ENCODE peak calls at places on chromosomes 4 and X, in ten cellular contexts. W, D, T, Z, P, G, M, X, Q and O are unnamed samples. For H3K4me1, the result is how much of the 10 kb centered on the place peaks cover.

GRCh38 chrX:2464677-2465166 is 36.1 kb downstream of the DHRSX start:
- DNase-seq in W (no peak), D (no peak), T (no peak), Z (no peak), P (no peak), G (peak), M (no peak), X (no peak), Q (no peak), O (no peak)

GRCh38 chr4:16250665-16251365 is 24.5 kb upstream of the TAPT1 start:
- DNase-seq in W (peak), D (peak), T (peak), Z (no peak), P (peak), G (no peak), M (no peak), X (no peak), Q (no peak), O (peak)

GRCh38 chr4:20367446-20367845 is 115.7 kb downstream of the SLIT2 start:
- DNase-seq in W (no peak), D (no peak), T (no peak), Z (no peak), P (no peak), G (no peak), M (no peak), X (no peak), Q (no peak), O (no peak)

GRCh38 chrX:48086119-48086518 is 14.7 kb upstream of the ZNF630 start:
- DNase-seq in W (no peak), D (no peak), T (no peak), Z (no peak), P (no peak), G (no peak), M (no peak), X (no peak), Q (no peak), O (no peak)

GRCh38 chrX:35800479-35800878 is 2.3 kb downstream of the MAGEB16 start:
- DNase-seq in W (no peak), D (no peak), T (no peak), Z (no peak), P (no peak), G (no peak), M (no peak), X (no peak), Q (no peak), O (no peak)

GRCh38 chr4:95415346-95415771 is 133.4 kb downstream of the UNC5C start:
- DNase-seq in W (peak), D (peak), T (no peak), Z (no peak), P (no peak), G (no peak), M (no peak), X (no peak), Q (no peak), O (no peak)

GRCh38 chrX:149937881-149938426 is 337 bp downstream of the EOLA2 start:
- DNase-seq in W (peak), D (peak), T (peak), Z (peak), P (no peak), G (peak), M (peak), X (peak), Q (no peak), O (no peak)

GRCh38 chr4:163448541-163449203 is 24.9 kb downstream of the TKTL2 start:
- DNase-seq in W (peak), D (peak), T (no peak), Z (no peak), P (no peak), G (no peak), M (no peak), X (no peak), Q (no peak), O (peak)

GRCh38 chrX:115360220-115360781 is 70.8 kb downstream of the LUZP4 start:
- DNase-seq in W (peak), D (no peak), T (no peak), Z (no peak), P (no peak), G (no peak), M (no peak), X (no peak), Q (no peak), O (peak)

GRCh38 chr4:15198070-15198727 is 195.9 kb downstream of the CPEB2 start:
- DNase-seq in W (peak), D (peak), T (no peak), Z (no peak), P (no peak), G (peak), M (no peak), X (no peak), Q (no peak), O (peak)

GRCh38 chrX:9882669-9883446 is 84.3 kb upstream of the CLDN34 start:
- DNase-seq in W (peak), D (peak), T (no peak), Z (no peak), P (no peak), G (no peak), M (peak), X (no peak), Q (no peak), O (peak)

GRCh38 chr4:68954126-68954525 is 2.5 kb upstream of the UGT2A3 start:
- DNase-seq in W (no peak), D (no peak), T (no peak), Z (no peak), P (no peak), G (no peak), M (no peak), X (no peak), Q (no peak), O (no peak)

GRCh38 chr4:17448689-17449088 is 63.2 kb downstream of the QDPR start:
- DNase-seq in W (peak), D (peak), T (no peak), Z (no peak), P (no peak), G (no peak), M (no peak), X (no peak), Q (no peak), O (peak)

GRCh38 chr4:152185786-152186540 is 349.9 kb downstream of the FBXW7 start:
- DNase-seq in W (no peak), D (no peak), T (no peak), Z (no peak), P (no peak), G (no peak), M (no peak), X (no peak), Q (no peak), O (no peak)
- TF ChIP-seq CTCF in W (no peak), D (no peak), T (no peak), Z (no peak), P (no peak), G (no peak), M (no peak), X (no peak), Q (no peak), O (no peak)

GRCh38 chr4:153521467-153521866 is 55.3 kb downstream of the TMEM131L start:
- DNase-seq in W (no peak), D (no peak), T (no peak), Z (no peak), P (no peak), G (no peak), M (no peak), X (no peak), Q (no peak), O (no peak)
- H3K4me1 ChIP-seq in W (under half), D (under half), T (under half), Z (under half), P (under half), G (under half), M (under half), X (under half), Q (under half), O (under half)

GRCh38 chrX:45208121-45208856 is 7.6 kb upstream of the DIPK2B start:
- DNase-seq in W (no peak), D (no peak), T (no peak), Z (no peak), P (no peak), G (no peak), M (no peak), X (no peak), Q (no peak), O (no peak)
- TF ChIP-seq CTCF in W (no peak), D (no peak), T (no peak), Z (no peak), P (no peak), G (peak), M (no peak), X (no peak), Q (peak), O (no peak)

GRCh38 chr4:140257461-140258305 is 103.7 kb upstream of the MAML3 start:
- DNase-seq in W (peak), D (peak), T (no peak), Z (no peak), P (no peak), G (no peak), M (peak), X (no peak), Q (no peak), O (no peak)

GRCh38 chr4:140255467-140255866 is 101.5 kb upstream of the MAML3 start:
- DNase-seq in W (peak), D (peak), T (no peak), Z (no peak), P (no peak), G (no peak), M (no peak), X (no peak), Q (no peak), O (no peak)

GRCh38 chr4:140255919-140256318 is 101.9 kb upstream of the MAML3 start:
- DNase-seq in W (no peak), D (no peak), T (no peak), Z (no peak), P (no peak), G (no peak), M (no peak), X (no peak), Q (no peak), O (no peak)

GRCh38 chr4:140256335-140256734 is 102.4 kb upstream of the MAML3 start:
- DNase-seq in W (peak), D (peak), T (no peak), Z (peak), P (peak), G (peak), M (no peak), X (no peak), Q (no peak), O (no peak)

DNA sequence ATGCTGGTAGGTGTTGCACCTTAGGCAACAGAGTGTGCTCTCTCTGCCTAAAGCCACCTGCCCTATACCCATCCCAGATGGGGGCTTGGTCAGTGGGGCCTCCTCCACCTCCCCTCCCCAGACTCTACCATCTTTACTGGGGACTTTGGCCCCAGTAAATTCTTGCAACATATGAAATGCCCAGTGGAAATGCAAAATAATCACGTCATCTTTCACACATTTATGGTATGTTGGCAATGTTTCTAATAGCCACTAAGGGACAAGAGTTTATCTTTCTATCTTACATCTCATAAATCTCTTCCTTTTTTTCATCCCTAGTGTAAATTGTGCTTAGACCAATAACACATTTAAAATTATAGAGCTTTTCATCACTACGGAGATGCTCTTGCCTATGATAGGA is 103.0 kb upstream of the MAML3 start:
- DNase-seq in W (peak), D (peak), T (no peak), Z (no peak), P (peak), G (no peak), M (no peak), X (no peak), Q (no peak), O (no peak)
- H3K4me1 ChIP-seq in W (half or more), D (under half), T (under half), Z (under half), P (half or more), G (under half), M (under half), X (under half), Q (under half), O (under half)

DNA sequence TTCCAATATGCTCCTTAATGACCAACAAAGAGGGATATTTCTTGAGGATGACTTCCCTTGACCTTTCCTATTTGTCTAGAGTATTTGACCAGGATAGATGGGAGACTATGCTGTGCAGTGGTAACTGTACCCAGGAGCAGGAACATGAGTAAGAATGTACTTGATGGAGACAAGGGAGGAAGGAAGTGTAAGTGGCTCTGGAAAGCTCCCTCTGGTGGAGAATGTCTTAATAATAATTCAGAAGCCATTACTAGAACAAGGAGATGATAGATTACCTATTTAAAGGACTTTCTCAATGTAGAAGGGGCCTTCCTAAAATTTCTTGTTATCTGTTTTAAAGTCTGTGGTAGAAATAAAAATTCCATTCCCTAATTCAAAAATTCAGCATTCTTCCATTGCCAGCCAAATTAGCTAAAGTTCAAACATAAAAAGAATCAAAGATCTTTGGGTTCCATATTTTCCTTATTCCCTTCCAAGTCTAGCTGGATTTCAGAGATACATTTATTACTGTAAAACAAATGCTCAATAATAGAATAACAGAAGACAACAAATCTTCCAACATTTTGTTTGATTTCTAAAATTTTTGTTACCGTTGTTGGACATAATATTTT is 83.8 kb downstream of the GRID2 start:
- DNase-seq in W (peak), D (peak), T (no peak), Z (no peak), P (no peak), G (no peak), M (no peak), X (peak), Q (peak), O (peak)
- TF ChIP-seq CTCF in W (peak), D (peak), T (peak), Z (peak), P (peak), G (peak), M (peak), X (peak), Q (peak), O (peak)

GRCh38 chrX:68841251-68842049 is 12.6 kb downstream of the EFNB1 start:
- DNase-seq in W (no peak), D (no peak), T (peak), Z (peak), P (no peak), G (no peak), M (no peak), X (peak), Q (no peak), O (no peak)

GRCh38 chrX:68843992-68844391 is 15.2 kb downstream of the EFNB1 start:
- DNase-seq in W (no peak), D (no peak), T (no peak), Z (no peak), P (no peak), G (no peak), M (no peak), X (no peak), Q (no peak), O (no peak)

GRCh38 chrX:68840256-68840655 is 11.4 kb downstream of the EFNB1 start:
- DNase-seq in W (no peak), D (no peak), T (no peak), Z (peak), P (no peak), G (no peak), M (no peak), X (no peak), Q (no peak), O (no peak)

GRCh38 chrX:68842781-68843581 is 14.2 kb downstream of the EFNB1 start:
- DNase-seq in W (peak), D (peak), T (peak), Z (peak), P (no peak), G (no peak), M (no peak), X (no peak), Q (no peak), O (no peak)

DNA sequence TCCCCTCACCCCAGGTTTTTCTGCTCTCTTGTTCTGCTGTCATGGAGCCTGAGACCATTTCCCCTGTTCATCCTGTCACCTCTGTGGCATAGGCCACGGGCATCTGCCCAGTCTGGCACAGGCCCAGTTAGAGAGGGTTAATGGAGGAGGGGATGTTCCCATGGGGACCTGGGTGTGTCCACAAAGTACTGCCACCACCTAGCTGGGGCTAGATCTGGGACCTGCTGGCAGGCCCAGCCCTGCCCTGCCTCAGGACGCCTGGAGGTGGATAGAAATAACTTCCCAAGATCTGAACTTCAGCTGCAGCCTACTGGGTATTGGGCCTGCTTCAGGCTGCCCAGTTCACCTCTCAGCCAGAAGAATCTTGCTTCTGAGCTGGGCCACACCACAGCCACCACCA is 13.5 kb downstream of the EFNB1 start:
- DNase-seq in W (no peak), D (no peak), T (peak), Z (peak), P (no peak), G (no peak), M (no peak), X (no peak), Q (no peak), O (no peak)
- H3K4me1 ChIP-seq in W (under half), D (under half), T (under half), Z (under half), P (under half), G (under half), M (under half), X (under half), Q (under half), O (under half)

DNA sequence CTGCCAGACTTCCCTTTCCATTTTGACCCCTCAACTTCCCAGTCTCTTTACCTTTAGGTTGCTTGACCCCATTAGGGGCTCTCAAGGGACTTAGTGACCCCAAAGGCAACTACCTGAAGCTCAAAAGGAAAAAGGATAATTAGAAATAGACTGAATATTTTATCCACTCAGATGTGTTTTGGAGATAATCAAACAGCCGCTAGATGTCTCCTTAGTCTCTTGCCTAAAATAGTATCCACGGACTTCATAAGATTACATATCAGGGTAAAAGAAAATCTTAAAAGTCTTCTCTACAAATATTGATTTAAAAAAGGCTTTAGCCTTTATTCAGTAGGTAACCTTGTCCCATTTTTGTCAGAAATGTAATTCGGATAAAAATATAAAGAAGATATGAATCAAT is 21.0 kb upstream of the RHOXF2 start:
- DNase-seq in W (no peak), D (no peak), T (no peak), Z (no peak), P (no peak), G (no peak), M (no peak), X (no peak), Q (no peak), O (no peak)
- TF ChIP-seq CTCF in W (no peak), D (peak), T (no peak), Z (no peak), P (peak), G (no peak), M (no peak), X (no peak), Q (peak), O (peak)